ENCODE peak calls at places on chromosomes 16 and 17, in ten cellular contexts. One of them, this sample, is unnamed.

GRCh38 chr17:69669441-69670178 is 255.1 kb downstream of the MAP2K6 start:
- DNase-seq in OCI-LY7: no peak
- DNase-seq in ascending aorta: no peak
- DNase-seq in stomach: no peak
- DNase-seq in mammary epithelial cell: no peak
- DNase-seq in hepatocyte: peak; percentile 7
- DNase-seq in heart left ventricle: no peak
- DNase-seq in breast epithelium: no peak
- DNase-seq in left ventricle myocardium inferior: no peak
- DNase-seq in naive thymus-derived CD4-positive, alpha-beta T cell: no peak
- DNase-seq in this sample: no peak

GRCh38 chr17:1228752-1229353 is 41.4 kb upstream of the BHLHA9 start:
- DNase-seq in OCI-LY7: no peak
- DNase-seq in ascending aorta: no peak
- DNase-seq in stomach: no peak
- DNase-seq in mammary epithelial cell: no peak
- DNase-seq in hepatocyte: no peak
- DNase-seq in heart left ventricle: no peak
- DNase-seq in breast epithelium: no peak
- DNase-seq in left ventricle myocardium inferior: no peak
- DNase-seq in naive thymus-derived CD4-positive, alpha-beta T cell: no peak
- DNase-seq in this sample: no peak

GRCh38 chr16:11677451-11677951 is 9.2 kb downstream of the SNN start:
- DNase-seq in OCI-LY7: peak; percentile 66
- DNase-seq in ascending aorta: no peak
- DNase-seq in stomach: no peak
- DNase-seq in mammary epithelial cell: peak; percentile 31
- DNase-seq in hepatocyte: no peak
- DNase-seq in heart left ventricle: no peak
- DNase-seq in breast epithelium: no peak
- DNase-seq in left ventricle myocardium inferior: no peak
- DNase-seq in naive thymus-derived CD4-positive, alpha-beta T cell: no peak
- DNase-seq in this sample: no peak

GRCh38 chr16:69340095-69340644 is 598 bp downstream of the NIP7 start:
- DNase-seq in OCI-LY7: no peak
- DNase-seq in ascending aorta: no peak
- DNase-seq in stomach: no peak
- DNase-seq in mammary epithelial cell: peak; percentile 16
- DNase-seq in hepatocyte: no peak
- DNase-seq in heart left ventricle: no peak
- DNase-seq in breast epithelium: no peak
- DNase-seq in left ventricle myocardium inferior: no peak
- DNase-seq in naive thymus-derived CD4-positive, alpha-beta T cell: peak; percentile 8
- DNase-seq in this sample: no peak

GRCh38 chr17:6636105-6636504 is 4.4 kb downstream of the KIAA0753 start:
- DNase-seq in OCI-LY7: no peak
- DNase-seq in ascending aorta: no peak
- DNase-seq in stomach: no peak
- DNase-seq in mammary epithelial cell: no peak
- DNase-seq in hepatocyte: no peak
- DNase-seq in heart left ventricle: no peak
- DNase-seq in breast epithelium: no peak
- DNase-seq in left ventricle myocardium inferior: no peak
- DNase-seq in naive thymus-derived CD4-positive, alpha-beta T cell: no peak
- DNase-seq in this sample: no peak

GRCh38 chr17:44186307-44187130 is at the start of gene TMUB2:
- DNase-seq in OCI-LY7: peak; percentile 100
- DNase-seq in ascending aorta: peak; percentile 99
- DNase-seq in stomach: peak; percentile 100
- DNase-seq in mammary epithelial cell: peak; percentile 99
- DNase-seq in hepatocyte: peak; percentile 100
- DNase-seq in heart left ventricle: peak; percentile 99
- DNase-seq in breast epithelium: peak; percentile 99
- DNase-seq in left ventricle myocardium inferior: peak; percentile 98
- DNase-seq in naive thymus-derived CD4-positive, alpha-beta T cell: peak; percentile 100
- DNase-seq in this sample: peak; percentile 100

GRCh38 chr16:794091-794842 is 5.8 kb downstream of the CHTF18 start:
- DNase-seq in OCI-LY7: no peak
- DNase-seq in ascending aorta: no peak
- DNase-seq in stomach: no peak
- DNase-seq in mammary epithelial cell: no peak
- DNase-seq in hepatocyte: no peak
- DNase-seq in heart left ventricle: no peak
- DNase-seq in breast epithelium: no peak
- DNase-seq in left ventricle myocardium inferior: no peak
- DNase-seq in naive thymus-derived CD4-positive, alpha-beta T cell: no peak
- DNase-seq in this sample: no peak

GRCh38 chr17:67995568-67996191 is 589 bp downstream of the C17orf58 start:
- DNase-seq in OCI-LY7: peak; percentile 49
- DNase-seq in ascending aorta: peak; percentile 65
- DNase-seq in stomach: peak; percentile 28
- DNase-seq in mammary epithelial cell: no peak
- DNase-seq in hepatocyte: peak; percentile 29
- DNase-seq in heart left ventricle: peak; percentile 35
- DNase-seq in breast epithelium: no peak
- DNase-seq in left ventricle myocardium inferior: peak; percentile 38
- DNase-seq in naive thymus-derived CD4-positive, alpha-beta T cell: peak; percentile 15
- DNase-seq in this sample: peak; percentile 36

GRCh38 chr17:83192161-83192788 is 112.9 kb downstream of the METRNL start:
- DNase-seq in OCI-LY7: no peak
- DNase-seq in ascending aorta: peak; percentile 83
- DNase-seq in stomach: no peak
- DNase-seq in mammary epithelial cell: no peak
- DNase-seq in hepatocyte: no peak
- DNase-seq in heart left ventricle: peak; percentile 4
- DNase-seq in breast epithelium: peak; percentile 15
- DNase-seq in left ventricle myocardium inferior: peak; percentile 16
- DNase-seq in naive thymus-derived CD4-positive, alpha-beta T cell: no peak
- DNase-seq in this sample: peak; percentile 36

GRCh38 chr16:27174007-27174406 is 29.3 kb upstream of the KDM8 start:
- DNase-seq in OCI-LY7: peak; percentile 96
- DNase-seq in ascending aorta: no peak
- DNase-seq in stomach: no peak
- DNase-seq in mammary epithelial cell: no peak
- DNase-seq in hepatocyte: no peak
- DNase-seq in heart left ventricle: no peak
- DNase-seq in breast epithelium: no peak
- DNase-seq in left ventricle myocardium inferior: no peak
- DNase-seq in naive thymus-derived CD4-positive, alpha-beta T cell: peak; percentile 66
- DNase-seq in this sample: peak; percentile 69

DNA sequence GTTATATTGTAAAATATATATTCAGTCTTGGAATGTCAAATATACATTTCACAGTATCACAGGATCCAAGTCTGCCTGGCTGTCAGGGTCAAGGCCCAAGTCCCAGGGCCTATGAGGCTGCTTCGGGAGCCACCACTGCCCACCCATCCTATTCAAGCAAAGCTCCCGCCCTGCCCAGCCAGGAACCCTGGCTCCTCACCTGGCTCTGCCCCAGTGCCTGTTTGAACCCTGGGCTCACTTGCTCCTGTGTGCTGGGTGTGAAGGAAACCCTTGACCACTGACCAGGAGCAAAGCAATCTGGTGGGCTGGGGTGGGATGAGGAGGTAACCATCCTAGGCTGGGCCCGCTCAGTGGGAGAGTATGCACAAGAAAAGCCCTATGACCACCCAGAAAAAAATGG is 27.0 kb downstream of the ITGAE start:
- DNase-seq in OCI-LY7: no peak
- DNase-seq in ascending aorta: no peak
- DNase-seq in stomach: no peak
- DNase-seq in mammary epithelial cell: no peak
- DNase-seq in hepatocyte: no peak
- DNase-seq in heart left ventricle: no peak
- DNase-seq in breast epithelium: no peak
- DNase-seq in left ventricle myocardium inferior: no peak
- DNase-seq in naive thymus-derived CD4-positive, alpha-beta T cell: no peak
- DNase-seq in this sample: no peak
- H3K4me1 ChIP-seq in OCI-LY7: peaks cover 12% of the 10 kb centered on the region
- H3K4me1 ChIP-seq in ascending aorta: no peaks in the 10 kb centered on the region
- H3K4me1 ChIP-seq in stomach: no peaks in the 10 kb centered on the region
- H3K4me1 ChIP-seq in mammary epithelial cell: no peaks in the 10 kb centered on the region
- H3K4me1 ChIP-seq in hepatocyte: peaks cover 9% of the 10 kb centered on the region
- H3K4me1 ChIP-seq in heart left ventricle: no peaks in the 10 kb centered on the region
- H3K4me1 ChIP-seq in breast epithelium: no peaks in the 10 kb centered on the region
- H3K4me1 ChIP-seq in left ventricle myocardium inferior: no peaks in the 10 kb centered on the region
- H3K4me1 ChIP-seq in naive thymus-derived CD4-positive, alpha-beta T cell: peaks cover 8% of the 10 kb centered on the region
- H3K4me1 ChIP-seq in this sample: peaks cover 4% of the 10 kb centered on the region

GRCh38 chr17:37787055-37787720 is 42.3 kb upstream of the HNF1B start:
- DNase-seq in OCI-LY7: no peak
- DNase-seq in ascending aorta: no peak
- DNase-seq in stomach: peak; percentile 78
- DNase-seq in mammary epithelial cell: no peak
- DNase-seq in hepatocyte: peak; percentile 73
- DNase-seq in heart left ventricle: peak; percentile 9
- DNase-seq in breast epithelium: no peak
- DNase-seq in left ventricle myocardium inferior: no peak
- DNase-seq in naive thymus-derived CD4-positive, alpha-beta T cell: no peak
- DNase-seq in this sample: peak; percentile 92
- H3K4me1 ChIP-seq in OCI-LY7: peaks cover 7% of the 10 kb centered on the region
- H3K4me1 ChIP-seq in ascending aorta: no peaks in the 10 kb centered on the region
- H3K4me1 ChIP-seq in stomach: no peaks in the 10 kb centered on the region
- H3K4me1 ChIP-seq in mammary epithelial cell: no peaks in the 10 kb centered on the region
- H3K4me1 ChIP-seq in hepatocyte: peaks cover 12% of the 10 kb centered on the region
- H3K4me1 ChIP-seq in heart left ventricle: no peaks in the 10 kb centered on the region
- H3K4me1 ChIP-seq in breast epithelium: no peaks in the 10 kb centered on the region
- H3K4me1 ChIP-seq in left ventricle myocardium inferior: no peaks in the 10 kb centered on the region
- H3K4me1 ChIP-seq in naive thymus-derived CD4-positive, alpha-beta T cell: no peaks in the 10 kb centered on the region
- H3K4me1 ChIP-seq in this sample: peaks cover 16% of the 10 kb centered on the region

DNA sequence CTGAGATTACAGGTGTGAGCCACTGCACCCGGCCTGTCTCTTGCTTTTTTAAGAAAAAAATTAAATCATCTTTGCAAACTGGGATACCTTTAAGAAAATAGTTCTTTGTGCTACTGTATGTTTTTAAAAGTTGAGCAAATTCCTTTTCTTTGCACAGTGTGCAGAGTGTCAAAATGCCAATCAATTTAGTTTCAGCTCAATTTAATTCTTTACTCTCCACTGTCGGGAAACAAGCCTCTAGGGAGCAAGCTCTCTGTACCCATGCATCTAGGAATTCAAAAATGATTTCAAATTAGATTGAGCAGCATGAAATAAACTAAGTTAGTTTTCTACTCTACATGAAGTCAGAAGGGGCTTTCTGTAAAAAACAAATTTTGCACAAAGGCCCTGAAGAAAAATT is 141.5 kb upstream of the CORO6 start:
- DNase-seq in OCI-LY7: no peak
- DNase-seq in ascending aorta: no peak
- DNase-seq in stomach: no peak
- DNase-seq in mammary epithelial cell: no peak
- DNase-seq in hepatocyte: no peak
- DNase-seq in heart left ventricle: no peak
- DNase-seq in breast epithelium: no peak
- DNase-seq in left ventricle myocardium inferior: no peak
- DNase-seq in naive thymus-derived CD4-positive, alpha-beta T cell: no peak
- DNase-seq in this sample: no peak
- H3K4me1 ChIP-seq in OCI-LY7: peaks cover 37% of the 10 kb centered on the region
- H3K4me1 ChIP-seq in ascending aorta: no peaks in the 10 kb centered on the region
- H3K4me1 ChIP-seq in stomach: no peaks in the 10 kb centered on the region
- H3K4me1 ChIP-seq in mammary epithelial cell: peaks cover 11% of the 10 kb centered on the region
- H3K4me1 ChIP-seq in hepatocyte: no peaks in the 10 kb centered on the region
- H3K4me1 ChIP-seq in heart left ventricle: peaks cover 12% of the 10 kb centered on the region
- H3K4me1 ChIP-seq in breast epithelium: peaks cover 3% of the 10 kb centered on the region
- H3K4me1 ChIP-seq in left ventricle myocardium inferior: peaks cover 22% of the 10 kb centered on the region
- H3K4me1 ChIP-seq in naive thymus-derived CD4-positive, alpha-beta T cell: peaks cover 7% of the 10 kb centered on the region
- H3K4me1 ChIP-seq in this sample: no peaks in the 10 kb centered on the region

GRCh38 chr16:20911361-20911760 is 10.8 kb downstream of the LYRM1 start:
- DNase-seq in OCI-LY7: no peak
- DNase-seq in ascending aorta: no peak
- DNase-seq in stomach: no peak
- DNase-seq in mammary epithelial cell: peak; percentile 93
- DNase-seq in hepatocyte: no peak
- DNase-seq in heart left ventricle: no peak
- DNase-seq in breast epithelium: no peak
- DNase-seq in left ventricle myocardium inferior: no peak
- DNase-seq in naive thymus-derived CD4-positive, alpha-beta T cell: no peak
- DNase-seq in this sample: no peak
- H3K4me1 ChIP-seq in OCI-LY7: no peaks in the 10 kb centered on the region
- H3K4me1 ChIP-seq in ascending aorta: peaks cover 22% of the 10 kb centered on the region
- H3K4me1 ChIP-seq in stomach: peaks cover 21% of the 10 kb centered on the region
- H3K4me1 ChIP-seq in mammary epithelial cell: peaks cover 44% of the 10 kb centered on the region
- H3K4me1 ChIP-seq in hepatocyte: peaks cover 12% of the 10 kb centered on the region
- H3K4me1 ChIP-seq in heart left ventricle: peaks cover 42% of the 10 kb centered on the region
- H3K4me1 ChIP-seq in breast epithelium: no peaks in the 10 kb centered on the region
- H3K4me1 ChIP-seq in left ventricle myocardium inferior: peaks cover 65% of the 10 kb centered on the region
- H3K4me1 ChIP-seq in naive thymus-derived CD4-positive, alpha-beta T cell: no peaks in the 10 kb centered on the region
- H3K4me1 ChIP-seq in this sample: no peaks in the 10 kb centered on the region

GRCh38 chr17:63497708-63498483 is 21.0 kb downstream of the ACE start:
- DNase-seq in OCI-LY7: peak; percentile 59
- DNase-seq in ascending aorta: no peak
- DNase-seq in stomach: no peak
- DNase-seq in mammary epithelial cell: no peak
- DNase-seq in hepatocyte: no peak
- DNase-seq in heart left ventricle: no peak
- DNase-seq in breast epithelium: no peak
- DNase-seq in left ventricle myocardium inferior: no peak
- DNase-seq in naive thymus-derived CD4-positive, alpha-beta T cell: no peak
- DNase-seq in this sample: no peak
- H3K4me1 ChIP-seq in OCI-LY7: no peaks in the 10 kb centered on the region
- H3K4me1 ChIP-seq in ascending aorta: no peaks in the 10 kb centered on the region
- H3K4me1 ChIP-seq in stomach: no peaks in the 10 kb centered on the region
- H3K4me1 ChIP-seq in mammary epithelial cell: no peaks in the 10 kb centered on the region
- H3K4me1 ChIP-seq in hepatocyte: no peaks in the 10 kb centered on the region
- H3K4me1 ChIP-seq in heart left ventricle: no peaks in the 10 kb centered on the region
- H3K4me1 ChIP-seq in breast epithelium: no peaks in the 10 kb centered on the region
- H3K4me1 ChIP-seq in left ventricle myocardium inferior: no peaks in the 10 kb centered on the region
- H3K4me1 ChIP-seq in naive thymus-derived CD4-positive, alpha-beta T cell: no peaks in the 10 kb centered on the region
- H3K4me1 ChIP-seq in this sample: peaks cover 6% of the 10 kb centered on the region